ENCODE peak calls at places on chromosomes 12 and 14, in four cellular contexts. V, W, X and B are unnamed samples.
A peak's percentile ranks its signal among the peaks of the same experiment; 100 is the strongest.

GRCh38 chr14:32560213-32560857 is 231.2 kb downstream of the AKAP6 start:
- DNase-seq in V (no peak), W (no peak), X (no peak), B (no peak)

GRCh38 chr14:56801920-56802319 is 8.4 kb downstream of the OTX2 start:
- DNase-seq in V (no peak), W (no peak), X (no peak), B (no peak)

GRCh38 chr12:44694027-44694426 is 182.1 kb downstream of the NELL2 start:
- DNase-seq in V (no peak), W (no peak), X (no peak), B (no peak)

GRCh38 chr14:97704316-97704715 is 907.1 kb downstream of the VRK1 start:
- DNase-seq in V (no peak), W (no peak), X (no peak), B (no peak)

GRCh38 chr12:105995986-105996385 is 142.8 kb downstream of the NUAK1 start:
- DNase-seq in V (no peak), W (no peak), X (no peak), B (no peak)

GRCh38 chr12:51819851-51820720 is 28.4 kb downstream of the FIGNL2 start:
- DNase-seq in V (no peak), W (no peak), X (peak; percentile 36), B (peak; percentile 56)

GRCh38 chr14:96793547-96793946 is 3.6 kb upstream of the VRK1 start:
- DNase-seq in V (no peak), W (no peak), X (no peak), B (no peak)

GRCh38 chr14:28609228-28609828 is 157.3 kb upstream of the FOXG1 start:
- DNase-seq in V (peak; percentile 46), W (no peak), X (no peak), B (no peak)

GRCh38 chr12:87836190-87836589 is 193.0 kb downstream of the C12orf50 start:
- DNase-seq in V (no peak), W (no peak), X (no peak), B (no peak)

GRCh38 chr12:65462506-65462905 is 184.0 kb downstream of the MSRB3 start:
- DNase-seq in V (no peak), W (no peak), X (no peak), B (no peak)

GRCh38 chr12:110314308-110314707 is 33.3 kb downstream of the ATP2A2 start:
- DNase-seq in V (no peak), W (no peak), X (no peak), B (no peak)

GRCh38 chr14:100538566-100539318 is 48.5 kb downstream of the BEGAIN start:
- DNase-seq in V (peak; percentile 25), W (no peak), X (peak; percentile 10), B (peak; percentile 56)

GRCh38 chr12:39145175-39145999 is 240.0 kb upstream of the CPNE8 start:
- DNase-seq in V (peak; percentile 81), W (no peak), X (peak; percentile 37), B (peak; percentile 83)

GRCh38 chr12:72366255-72366654 is 94.1 kb downstream of the TRHDE start:
- DNase-seq in V (no peak), W (no peak), X (no peak), B (no peak)

GRCh38 chr14:105099778-105100177 is 34.5 kb upstream of the GPR132 start:
- DNase-seq in V (no peak), W (no peak), X (no peak), B (no peak)

GRCh38 chr12:60191676-60192359 is 596.0 kb downstream of the SLC16A7 start:
- DNase-seq in V (no peak), W (no peak), X (no peak), B (no peak)

GRCh38 chr12:45914090-45914489 is 76.3 kb downstream of the SCAF11 start:
- DNase-seq in V (no peak), W (no peak), X (no peak), B (no peak)

GRCh38 chr12:86837246-86837645 is 581.1 kb upstream of the MGAT4C start:
- DNase-seq in V (no peak), W (no peak), X (no peak), B (no peak)

GRCh38 chr12:24363177-24363754 is 413.8 kb upstream of the SOX5 start:
- DNase-seq in V (peak; percentile 33), W (no peak), X (peak; percentile 22), B (no peak)

GRCh38 chr14:36553650-36554260 is 28.7 kb downstream of the NKX2-8 start:
- DNase-seq in V (no peak), W (no peak), X (no peak), B (no peak)

GRCh38 chr12:122884091-122884826 is 11.7 kb downstream of the VPS37B start:
- DNase-seq in V (no peak), W (no peak), X (no peak), B (no peak)

GRCh38 chr12:54220092-54220557 is 31.3 kb upstream of the SMUG1 start:
- DNase-seq in V (peak; percentile 65), W (peak; percentile 48), X (peak; percentile 61), B (peak; percentile 61)

GRCh38 chr12:11863478-11863906 is 207.2 kb upstream of the BCL2L14 start:
- DNase-seq in V (no peak), W (no peak), X (peak; percentile 33), B (no peak)

GRCh38 chr14:59918824-59919581 is 941 bp upstream of the LRRC9 start:
- DNase-seq in V (peak; percentile 24), W (no peak), X (no peak), B (no peak)

GRCh38 chr12:57519758-57520007 is 631 bp downstream of the DDIT3 start:
- DNase-seq in V (no peak), W (no peak), X (no peak), B (no peak)

GRCh38 chr12:91513354-91513753 is 330.7 kb upstream of the DCN start:
- DNase-seq in V (no peak), W (no peak), X (no peak), B (no peak)

GRCh38 chr14:55508676-55509075 is 68.3 kb upstream of the TBPL2 start:
- DNase-seq in V (no peak), W (no peak), X (no peak), B (no peak)

GRCh38 chr12:88471641-88472040 is 108.6 kb downstream of the KITLG start:
- DNase-seq in V (no peak), W (no peak), X (no peak), B (no peak)

GRCh38 chr14:37592288-37593274 is 2.5 kb downstream of the FOXA1 start:
- DNase-seq in V (no peak), W (no peak), X (no peak), B (peak; percentile 73)

GRCh38 chr12:16063728-16064127 is 152.6 kb downstream of the DERA start:
- DNase-seq in V (no peak), W (no peak), X (no peak), B (no peak)

GRCh38 chr14:105879867-105880561 is 353.6 kb downstream of the TMEM121 start:
- DNase-seq in V (peak; percentile 6), W (no peak), X (peak; percentile 10), B (peak; percentile 54)

GRCh38 chr14:80269338-80269935 is 58.1 kb upstream of the DIO2 start:
- DNase-seq in V (no peak), W (no peak), X (no peak), B (no peak)

GRCh38 chr14:98173291-98173690 is 1098.7 kb downstream of the BCL11B start:
- DNase-seq in V (peak; percentile 56), W (peak; percentile 39), X (no peak), B (no peak)

GRCh38 chr12:27637524-27637923 is 58.7 kb upstream of the REP15 start:
- DNase-seq in V (no peak), W (no peak), X (no peak), B (no peak)

GRCh38 chr14:21612324-21612723 is 22.4 kb downstream of the OR10G2 start:
- DNase-seq in V (no peak), W (no peak), X (no peak), B (no peak)

GRCh38 chr12:50110127-50110761 is 1.8 kb upstream of the COX14 start:
- DNase-seq in V (peak; percentile 81), W (no peak), X (peak; percentile 58), B (peak; percentile 83)

GRCh38 chr12:1779783-1780182 is 40.6 kb upstream of the LRTM2 start:
- DNase-seq in V (no peak), W (no peak), X (no peak), B (no peak)

GRCh38 chr14:67483599-67484270 is 4.8 kb downstream of the TMEM229B start:
- DNase-seq in V (no peak), W (no peak), X (no peak), B (no peak)